ENCODE peak calls at places on chromosomes 4 and X, in eight cellular contexts. K is activated CD4-positive, alpha-beta T cell treated with anti-CD3 and anti-CD28 coated beads, Interleukin-2, amount 50 U/mL, for 1 hour; Q is NCI-H460; G is stimulated activated CD4-positive, alpha-beta T cell treated with anti-CD3 and anti-CD28 coated beads, Interleukin-4, amount 100 ng/mL, for 24 hours; E is head of caudate nucleus; S is fibroblast of lung; F is iris pigment epithelial cell; U is LoVo. Z is an unnamed sample.

GRCh38 chr4:54625391-54625790 is 32.4 kb upstream of the KIT start:
- DNase-seq in K (no peak), Q (no peak), G (no peak), E (no peak), S (no peak), F (no peak), U (no peak), Z (no peak)

GRCh38 chr4:183175631-183176232 is 76.7 kb downstream of the WWC2 start:
- DNase-seq in K (no peak), Q (no peak), G (no peak), E (no peak), S (no peak), F (peak; percentile 65), U (no peak), Z (no peak)

GRCh38 chr4:139550724-139551429 is 5.1 kb downstream of the SETD7 start:
- DNase-seq in K (no peak), Q (no peak), G (no peak), E (no peak), S (no peak), F (peak; percentile 47), U (no peak), Z (no peak)

GRCh38 chrX:134423606-134424005 is 36.4 kb upstream of the HPRT1 start:
- DNase-seq in K (no peak), Q (peak; percentile 13), G (no peak), E (no peak), S (peak; percentile 51), F (peak; percentile 49), U (no peak), Z (no peak)

GRCh38 chr4:165915215-165915614 is 42.2 kb downstream of the TLL1 start:
- DNase-seq in K (no peak), Q (no peak), G (no peak), E (no peak), S (no peak), F (peak; percentile 4), U (no peak), Z (no peak)

GRCh38 chr4:14607578-14607977 is 394.7 kb upstream of the CPEB2 start:
- DNase-seq in K (no peak), Q (no peak), G (no peak), E (no peak), S (peak; percentile 80), F (peak; percentile 33), U (no peak), Z (no peak)

GRCh38 chr4:118712872-118713271 is 27.7 kb downstream of the METTL14 start:
- DNase-seq in K (no peak), Q (no peak), G (no peak), E (no peak), S (no peak), F (peak; percentile 58), U (no peak), Z (no peak)

GRCh38 chr4:41196633-41197332 is 17.6 kb downstream of the APBB2 start:
- DNase-seq in K (no peak), Q (no peak), G (no peak), E (no peak), S (no peak), F (no peak), U (no peak), Z (no peak)

Z was measured in GM13976.